ENCODE peak calls at places on chromosomes 1 and 21, in four cellular contexts. One of them, this sample, is unnamed.

GRCh38 chr1:228902781-228903572 is 167.7 kb downstream of the RHOU start:
- DNase-seq in K562: no peak
- DNase-seq in HepG2: peak; percentile 91
- DNase-seq in HEK293T: no peak
- DNase-seq in this sample: no peak

GRCh38 chr1:54798769-54799641 is 2.1 kb downstream of the TTC22 start:
- DNase-seq in HEK293T: no peak
- DNase-seq in HepG2: no peak
- DNase-seq in K562: no peak
- DNase-seq in this sample: no peak

GRCh38 chr1:147760481-147761260 is at the start of gene GJA5:
- DNase-seq in HepG2: no peak
- DNase-seq in HEK293T: no peak
- DNase-seq in K562: no peak
- DNase-seq in this sample: no peak

GRCh38 chr1:39927538-39927937 is 25.8 kb upstream of the MYCL start:
- DNase-seq in HepG2: no peak
- DNase-seq in HEK293T: no peak
- DNase-seq in K562: no peak
- DNase-seq in this sample: no peak

GRCh38 chr1:248850536-248851251 is 8.2 kb downstream of the ZNF692 start:
- DNase-seq in K562: no peak
- DNase-seq in HepG2: no peak
- DNase-seq in HEK293T: no peak
- DNase-seq in this sample: no peak

GRCh38 chr21:15781986-15782385 is 52.2 kb downstream of the USP25 start:
- DNase-seq in K562: no peak
- DNase-seq in HEK293T: no peak
- DNase-seq in HepG2: no peak
- DNase-seq in this sample: no peak

GRCh38 chr1:29793101-29793546 is 556.8 kb downstream of the PTPRU start:
- DNase-seq in K562: peak; percentile 69
- DNase-seq in HepG2: peak; percentile 74
- DNase-seq in HEK293T: peak; percentile 81
- DNase-seq in this sample: peak; percentile 96

GRCh38 chr1:219771039-219771438 is 157.3 kb downstream of the SLC30A10 start:
- DNase-seq in HEK293T: no peak
- DNase-seq in K562: no peak
- DNase-seq in HepG2: peak; percentile 37
- DNase-seq in this sample: no peak

GRCh38 chr1:214568328-214568727 is 16.9 kb upstream of the PTPN14 start:
- DNase-seq in HepG2: no peak
- DNase-seq in K562: no peak
- DNase-seq in HEK293T: no peak
- DNase-seq in this sample: no peak

GRCh38 chr1:234315091-234315541 is 58.1 kb upstream of the COA6 start:
- DNase-seq in HEK293T: no peak
- DNase-seq in HepG2: peak; percentile 9
- DNase-seq in K562: no peak
- DNase-seq in this sample: no peak

GRCh38 chr1:1080122-1080753 is 6.1 kb upstream of the RNF223 start:
- DNase-seq in HepG2: peak; percentile 45
- DNase-seq in K562: peak; percentile 90
- DNase-seq in HEK293T: peak; percentile 43
- DNase-seq in this sample: peak; percentile 76

GRCh38 chr1:175132456-175132855 is 60.1 kb downstream of the KIAA0040 start:
- DNase-seq in K562: no peak
- DNase-seq in HEK293T: no peak
- DNase-seq in HepG2: no peak
- DNase-seq in this sample: no peak

GRCh38 chr1:159900086-159900680 is at the start of gene CFAP45:
- DNase-seq in K562: peak; percentile 97
- DNase-seq in HepG2: no peak
- DNase-seq in HEK293T: peak; percentile 89
- DNase-seq in this sample: peak; percentile 92

GRCh38 chr1:11653616-11654570 is at the start of gene FBXO2:
- DNase-seq in HEK293T: no peak
- DNase-seq in HepG2: no peak
- DNase-seq in K562: peak; percentile 82
- DNase-seq in this sample: no peak

GRCh38 chr1:212607924-212608208 is 695 bp upstream of the ATF3 start:
- DNase-seq in K562: no peak
- DNase-seq in HEK293T: no peak
- DNase-seq in HepG2: no peak
- DNase-seq in this sample: no peak

GRCh38 chr1:246497331-246497915 is 9.7 kb downstream of the SMYD3 start:
- DNase-seq in K562: peak; percentile 66
- DNase-seq in HEK293T: peak; percentile 18
- DNase-seq in HepG2: peak; percentile 72
- DNase-seq in this sample: no peak

GRCh38 chr1:247338723-247339270 is 7.1 kb upstream of the ZNF496 start:
- DNase-seq in HepG2: peak; percentile 31
- DNase-seq in K562: no peak
- DNase-seq in HEK293T: no peak
- DNase-seq in this sample: no peak

GRCh38 chr1:116740296-116740695 is 13.9 kb upstream of the CD2 start:
- DNase-seq in HEK293T: no peak
- DNase-seq in K562: no peak
- DNase-seq in HepG2: no peak
- DNase-seq in this sample: no peak

GRCh38 chr1:91553196-91553595 is 52.5 kb downstream of the CDC7 start:
- DNase-seq in K562: no peak
- DNase-seq in HEK293T: no peak
- DNase-seq in HepG2: no peak
- DNase-seq in this sample: no peak

GRCh38 chr1:36787312-36787711 is 247.0 kb downstream of the GRIK3 start:
- DNase-seq in K562: no peak
- DNase-seq in HepG2: no peak
- DNase-seq in HEK293T: no peak
- DNase-seq in this sample: no peak

GRCh38 chr1:180643693-180644092 is 11.9 kb downstream of the XPR1 start:
- DNase-seq in HEK293T: no peak
- DNase-seq in HepG2: no peak
- DNase-seq in K562: no peak
- DNase-seq in this sample: no peak

GRCh38 chr1:1082239-1083180 is 8.4 kb upstream of the RNF223 start:
- DNase-seq in K562: no peak
- DNase-seq in HepG2: no peak
- DNase-seq in HEK293T: no peak
- DNase-seq in this sample: no peak

GRCh38 chr1:59733443-59734141 is 81.2 kb upstream of the HOOK1 start:
- DNase-seq in HepG2: no peak
- DNase-seq in K562: no peak
- DNase-seq in HEK293T: no peak
- DNase-seq in this sample: no peak

GRCh38 chr21:31630062-31630711 is 29.3 kb upstream of the SOD1 start:
- DNase-seq in K562: no peak
- DNase-seq in HEK293T: no peak
- DNase-seq in HepG2: peak; percentile 3
- DNase-seq in this sample: no peak

GRCh38 chr1:157580179-157580827 is 17.6 kb downstream of the FCRL4 start:
- DNase-seq in K562: peak; percentile 61
- DNase-seq in HepG2: peak; percentile 63
- DNase-seq in HEK293T: peak; percentile 64
- DNase-seq in this sample: peak; percentile 36

GRCh38 chr1:36322786-36323635 is 434 bp downstream of the EVA1B start:
- DNase-seq in HEK293T: no peak
- DNase-seq in HepG2: no peak
- DNase-seq in K562: peak; percentile 77
- DNase-seq in this sample: peak; percentile 68

GRCh38 chr1:40532844-40533424 is 1.5 kb downstream of the ZNF684 start:
- DNase-seq in K562: peak; percentile 53
- DNase-seq in HepG2: peak; percentile 73
- DNase-seq in HEK293T: peak; percentile 54
- DNase-seq in this sample: peak; percentile 22

GRCh38 chr1:155379180-155379876 is 58.6 kb downstream of the RUSC1 start:
- DNase-seq in HEK293T: peak; percentile 18
- DNase-seq in K562: peak; percentile 18
- DNase-seq in HepG2: no peak
- DNase-seq in this sample: no peak

GRCh38 chr1:234978397-234979291 is 150.0 kb downstream of the TOMM20 start:
- DNase-seq in HepG2: peak; percentile 96
- DNase-seq in K562: peak; percentile 80
- DNase-seq in HEK293T: no peak
- DNase-seq in this sample: no peak

GRCh38 chr1:160125761-160126160 is 10.2 kb downstream of the ATP1A2 start:
- DNase-seq in K562: no peak
- DNase-seq in HEK293T: no peak
- DNase-seq in HepG2: no peak
- DNase-seq in this sample: no peak

GRCh38 chr1:23951646-23952095 is 8.0 kb upstream of the PNRC2 start:
- DNase-seq in K562: no peak
- DNase-seq in HepG2: peak; percentile 86
- DNase-seq in HEK293T: no peak
- DNase-seq in this sample: no peak

GRCh38 chr1:22680736-22681135 is 27.7 kb downstream of the C1QB start:
- DNase-seq in HepG2: no peak
- DNase-seq in HEK293T: no peak
- DNase-seq in K562: no peak
- DNase-seq in this sample: no peak

GRCh38 chr1:26500488-26501175 is 28.4 kb downstream of the HMGN2 start:
- DNase-seq in HEK293T: peak; percentile 85
- DNase-seq in HepG2: peak; percentile 52
- DNase-seq in K562: peak; percentile 96
- DNase-seq in this sample: peak; percentile 89
- TF ChIP-seq ELF4 in HEK293T: no peak
- TF ChIP-seq ELF4 in HepG2: no peak
- TF ChIP-seq ELF4 in K562: no peak
- TF ChIP-seq ELF4 in this sample: no peak

GRCh38 chr1:45306319-45306718 is 20.4 kb upstream of the HPDL start:
- DNase-seq in HepG2: no peak
- DNase-seq in K562: no peak
- DNase-seq in HEK293T: no peak
- DNase-seq in this sample: no peak
- TF ChIP-seq ELF4 in HepG2: no peak
- TF ChIP-seq ELF4 in K562: no peak
- TF ChIP-seq ELF4 in HEK293T: no peak
- TF ChIP-seq ELF4 in this sample: no peak

GRCh38 chr21:36229181-36229580 is 72.6 kb downstream of the DOP1B start:
- DNase-seq in HepG2: no peak
- DNase-seq in K562: no peak
- DNase-seq in HEK293T: no peak
- DNase-seq in this sample: no peak

GRCh38 chr21:36235058-36235582 is 78.5 kb downstream of the DOP1B start:
- DNase-seq in K562: no peak
- DNase-seq in HEK293T: no peak
- DNase-seq in HepG2: peak; percentile 95
- DNase-seq in this sample: no peak

GRCh38 chr21:36237441-36237840 is 80.8 kb downstream of the DOP1B start:
- DNase-seq in K562: no peak
- DNase-seq in HepG2: no peak
- DNase-seq in HEK293T: no peak
- DNase-seq in this sample: no peak

GRCh38 chr21:36236052-36236730 is 79.6 kb downstream of the DOP1B start:
- DNase-seq in HEK293T: no peak
- DNase-seq in K562: no peak
- DNase-seq in HepG2: no peak
- DNase-seq in this sample: no peak

GRCh38 chr21:36232641-36233040 is 76.0 kb downstream of the DOP1B start:
- DNase-seq in K562: no peak
- DNase-seq in HEK293T: no peak
- DNase-seq in HepG2: no peak
- DNase-seq in this sample: no peak
- TF ChIP-seq ELF4 in K562: no peak
- TF ChIP-seq ELF4 in HEK293T: no peak
- TF ChIP-seq ELF4 in HepG2: no peak
- TF ChIP-seq ELF4 in this sample: no peak

GRCh38 chr1:65308781-65309316 is 494 bp upstream of the DNAJC6 start:
- DNase-seq in HepG2: no peak
- DNase-seq in K562: no peak
- DNase-seq in HEK293T: no peak
- DNase-seq in this sample: no peak

GRCh38 chr1:65310078-65310587 is 790 bp downstream of the DNAJC6 start:
- DNase-seq in HepG2: no peak
- DNase-seq in HEK293T: peak; percentile 61
- DNase-seq in K562: peak; percentile 80
- DNase-seq in this sample: peak; percentile 74

GRCh38 chr1:65309317-65310077 is at the start of gene DNAJC6:
- DNase-seq in HepG2: peak; percentile 20
- DNase-seq in K562: peak; percentile 77
- DNase-seq in HEK293T: peak; percentile 93
- DNase-seq in this sample: peak; percentile 93
- TF ChIP-seq ELF4 in HepG2: peak; percentile 38
- TF ChIP-seq ELF4 in K562: no peak
- TF ChIP-seq ELF4 in HEK293T: no peak
- TF ChIP-seq ELF4 in this sample: peak; percentile 89

DNA sequence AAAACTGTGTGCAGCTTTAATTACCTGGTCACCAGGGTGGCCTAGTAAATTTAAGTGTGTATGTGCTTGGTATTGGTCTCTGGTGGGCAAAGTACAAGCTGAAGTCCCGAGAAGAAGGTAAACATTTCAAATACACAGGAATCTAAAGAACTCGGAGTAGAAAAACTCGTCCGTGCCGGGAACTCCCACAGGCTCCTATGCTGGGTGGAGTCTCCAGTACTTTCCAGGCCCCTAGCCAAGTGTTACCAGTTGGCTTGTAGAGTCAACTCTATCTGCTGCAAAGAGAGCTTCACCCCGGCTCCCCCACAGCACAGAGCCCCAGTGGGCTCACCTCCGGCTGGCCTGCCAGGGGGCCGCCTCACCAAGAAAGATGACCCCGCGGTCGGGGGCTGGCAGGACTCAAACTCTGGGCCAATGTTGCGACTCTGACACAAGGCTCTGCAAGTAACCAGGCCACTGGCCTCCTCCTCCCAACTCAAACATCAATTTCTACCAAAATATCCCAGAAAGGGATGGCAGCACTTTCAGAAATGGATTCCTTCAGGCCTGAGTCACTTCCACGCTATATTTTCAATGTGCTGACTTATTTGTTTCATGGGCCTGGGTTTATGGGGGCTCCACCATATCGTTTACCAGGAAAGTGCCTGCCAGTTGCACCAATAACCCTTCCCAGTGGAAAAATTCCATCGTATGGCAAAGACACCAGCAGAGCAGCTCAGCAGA is 73.9 kb downstream of the SLC66A1 start:
- DNase-seq in HepG2: peak; percentile 78
- DNase-seq in HEK293T: no peak
- DNase-seq in K562: no peak
- DNase-seq in this sample: no peak
- TF ChIP-seq ELF4 in HepG2: no peak
- TF ChIP-seq ELF4 in HEK293T: no peak
- TF ChIP-seq ELF4 in K562: no peak
- TF ChIP-seq ELF4 in this sample: no peak

DNA sequence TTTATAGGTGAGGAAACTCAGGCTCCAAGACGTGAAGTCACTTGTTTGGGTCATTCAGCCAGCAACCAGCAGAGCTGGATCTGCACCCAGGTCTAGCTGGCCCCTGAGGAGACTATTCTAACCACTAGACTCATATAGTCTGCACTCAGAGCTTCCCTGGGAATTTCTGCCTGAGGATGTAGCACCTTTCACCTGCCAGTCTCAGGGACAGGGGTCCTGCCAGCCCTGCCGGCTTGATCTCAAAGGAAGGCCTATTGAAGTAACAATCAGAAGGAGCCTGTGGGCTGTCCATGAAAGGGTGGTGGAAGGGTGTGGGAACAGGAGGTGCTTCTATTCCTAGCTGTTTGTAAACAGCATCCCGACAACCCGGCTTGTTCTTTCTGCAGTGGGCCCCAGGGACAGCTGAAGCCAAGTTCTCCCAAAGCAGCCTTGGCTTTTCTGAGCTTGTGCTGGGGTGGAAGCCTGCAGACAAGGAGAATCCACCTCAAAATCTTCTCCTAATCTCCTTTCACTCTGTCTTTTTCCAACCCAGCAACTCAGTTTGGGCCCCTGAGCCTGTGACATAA is 7.8 kb downstream of the LMOD1 start:
- DNase-seq in HepG2: no peak
- DNase-seq in HEK293T: no peak
- DNase-seq in K562: no peak
- DNase-seq in this sample: no peak
- TF ChIP-seq ELF4 in HepG2: no peak
- TF ChIP-seq ELF4 in HEK293T: no peak
- TF ChIP-seq ELF4 in K562: no peak
- TF ChIP-seq ELF4 in this sample: no peak

This sample was measured in WTC11.